ENCODE peak calls at places on chromosomes 13 and 19, in four cellular contexts. One of them, this sample, is unnamed.

GRCh38 chr19:42097461-42097860 is 21.5 kb downstream of the ZNF574 start:
- DNase-seq in stomach: no peak
- DNase-seq in mammary epithelial cell: no peak
- DNase-seq in endodermal cell: no peak
- DNase-seq in this sample: no peak

GRCh38 chr13:53758946-53759345 is 730.3 kb downstream of the OLFM4 start:
- DNase-seq in endodermal cell: no peak
- DNase-seq in stomach: no peak
- DNase-seq in mammary epithelial cell: no peak
- DNase-seq in this sample: no peak

GRCh38 chr13:40665754-40666057 is 735 bp downstream of the FOXO1 start:
- DNase-seq in stomach: no peak
- DNase-seq in mammary epithelial cell: no peak
- DNase-seq in endodermal cell: no peak
- DNase-seq in this sample: no peak

GRCh38 chr13:95354680-95355487 is 53.6 kb upstream of the ABCC4 start:
- DNase-seq in endodermal cell: no peak
- DNase-seq in stomach: peak; percentile 28
- DNase-seq in mammary epithelial cell: no peak
- DNase-seq in this sample: no peak

GRCh38 chr13:31172535-31172934 is 10.8 kb upstream of the HSPH1 start:
- DNase-seq in endodermal cell: no peak
- DNase-seq in mammary epithelial cell: peak; percentile 90
- DNase-seq in stomach: no peak
- DNase-seq in this sample: peak; percentile 96

GRCh38 chr19:1267441-1268391 is 1.4 kb upstream of the CIRBP start:
- DNase-seq in mammary epithelial cell: no peak
- DNase-seq in stomach: no peak
- DNase-seq in endodermal cell: peak; percentile 70
- DNase-seq in this sample: no peak

GRCh38 chr13:71714802-71715375 is 152.1 kb downstream of the DACH1 start:
- DNase-seq in mammary epithelial cell: no peak
- DNase-seq in stomach: no peak
- DNase-seq in endodermal cell: no peak
- DNase-seq in this sample: no peak

GRCh38 chr19:38394488-38394887 is 6.0 kb downstream of the SPRED3 start:
- DNase-seq in endodermal cell: peak; percentile 98
- DNase-seq in mammary epithelial cell: no peak
- DNase-seq in stomach: no peak
- DNase-seq in this sample: no peak

GRCh38 chr19:40920300-40921004 is 38.4 kb upstream of the CYP2A7 start:
- DNase-seq in endodermal cell: no peak
- DNase-seq in mammary epithelial cell: no peak
- DNase-seq in stomach: no peak
- DNase-seq in this sample: no peak

GRCh38 chr19:38730731-38731589 is 13.3 kb downstream of the CAPN12 start:
- DNase-seq in mammary epithelial cell: no peak
- DNase-seq in endodermal cell: peak; percentile 46
- DNase-seq in stomach: no peak
- DNase-seq in this sample: no peak

GRCh38 chr19:13160557-13160956 is 10.3 kb downstream of the IER2 start:
- DNase-seq in stomach: no peak
- DNase-seq in endodermal cell: no peak
- DNase-seq in mammary epithelial cell: peak; percentile 27
- DNase-seq in this sample: no peak

GRCh38 chr13:20141238-20142018 is 19.4 kb downstream of the GJA3 start:
- DNase-seq in endodermal cell: peak; percentile 24
- DNase-seq in stomach: no peak
- DNase-seq in mammary epithelial cell: no peak
- DNase-seq in this sample: no peak

GRCh38 chr19:13212759-13213330 is 62.6 kb downstream of the IER2 start:
- DNase-seq in stomach: peak; percentile 75
- DNase-seq in mammary epithelial cell: peak; percentile 33
- DNase-seq in endodermal cell: peak; percentile 91
- DNase-seq in this sample: peak; percentile 42

GRCh38 chr19:39704181-39705044 is at the start of gene LGALS14:
- DNase-seq in stomach: no peak
- DNase-seq in mammary epithelial cell: no peak
- DNase-seq in endodermal cell: no peak
- DNase-seq in this sample: no peak

GRCh38 chr19:47509973-47510372 is 4.9 kb downstream of the NAPA start:
- DNase-seq in mammary epithelial cell: peak; percentile 61
- DNase-seq in stomach: peak; percentile 67
- DNase-seq in endodermal cell: no peak
- DNase-seq in this sample: peak; percentile 31

GRCh38 chr13:23643828-23644419 is 73.7 kb downstream of the TNFRSF19 start:
- DNase-seq in endodermal cell: no peak
- DNase-seq in mammary epithelial cell: no peak
- DNase-seq in stomach: no peak
- DNase-seq in this sample: peak; percentile 48

GRCh38 chr19:44925114-44925891 is 10.9 kb downstream of the APOC1 start:
- DNase-seq in mammary epithelial cell: no peak
- DNase-seq in stomach: peak; percentile 52
- DNase-seq in endodermal cell: no peak
- DNase-seq in this sample: no peak

GRCh38 chr13:22703601-22704209 is 477.1 kb upstream of the SGCG start:
- DNase-seq in mammary epithelial cell: peak; percentile 1
- DNase-seq in endodermal cell: no peak
- DNase-seq in stomach: no peak
- DNase-seq in this sample: peak; percentile 4

GRCh38 chr19:4688587-4688986 is 18.4 kb upstream of the MYDGF start:
- DNase-seq in stomach: no peak
- DNase-seq in endodermal cell: no peak
- DNase-seq in mammary epithelial cell: no peak
- DNase-seq in this sample: no peak

GRCh38 chr13:114068723-114069322 is 63.6 kb downstream of the RASA3 start:
- DNase-seq in mammary epithelial cell: no peak
- DNase-seq in stomach: no peak
- DNase-seq in endodermal cell: no peak
- DNase-seq in this sample: no peak

GRCh38 chr19:30171138-30171635 is 201.0 kb upstream of the ZNF536 start:
- DNase-seq in stomach: no peak
- DNase-seq in endodermal cell: no peak
- DNase-seq in mammary epithelial cell: no peak
- DNase-seq in this sample: no peak

GRCh38 chr13:95571941-95572340 is 19.4 kb downstream of the CLDN10 start:
- DNase-seq in stomach: no peak
- DNase-seq in endodermal cell: no peak
- DNase-seq in mammary epithelial cell: no peak
- DNase-seq in this sample: no peak

GRCh38 chr19:2083174-2083854 is 12.8 kb downstream of the MOB3A start:
- DNase-seq in stomach: no peak
- DNase-seq in mammary epithelial cell: no peak
- DNase-seq in endodermal cell: no peak
- DNase-seq in this sample: no peak

GRCh38 chr19:31478241-31478640 is 129.0 kb upstream of the TSHZ3 start:
- DNase-seq in mammary epithelial cell: no peak
- DNase-seq in endodermal cell: no peak
- DNase-seq in stomach: no peak
- DNase-seq in this sample: no peak

GRCh38 chr19:34402074-34402600 is 2.1 kb upstream of the PDCD2L start:
- DNase-seq in endodermal cell: no peak
- DNase-seq in mammary epithelial cell: no peak
- DNase-seq in stomach: peak; percentile 32
- DNase-seq in this sample: no peak

GRCh38 chr19:40933025-40933424 is 51.0 kb upstream of the CYP2A7 start:
- DNase-seq in mammary epithelial cell: no peak
- DNase-seq in endodermal cell: peak; percentile 73
- DNase-seq in stomach: no peak
- DNase-seq in this sample: no peak

GRCh38 chr13:111516712-111517640 is 196.5 kb downstream of the TEX29 start:
- DNase-seq in mammary epithelial cell: no peak
- DNase-seq in endodermal cell: peak; percentile 61
- DNase-seq in stomach: no peak
- DNase-seq in this sample: no peak

GRCh38 chr19:14650161-14650560 is 24.5 kb downstream of the ADGRE3 start:
- DNase-seq in mammary epithelial cell: no peak
- DNase-seq in stomach: no peak
- DNase-seq in endodermal cell: no peak
- DNase-seq in this sample: no peak

GRCh38 chr19:17777840-17778620 is 16.9 kb upstream of the B3GNT3 start:
- DNase-seq in mammary epithelial cell: no peak
- DNase-seq in stomach: peak; percentile 79
- DNase-seq in endodermal cell: peak; percentile 99
- DNase-seq in this sample: no peak
- H3K27ac ChIP-seq in mammary epithelial cell: no peak overlapping the region
- H3K27ac ChIP-seq in stomach: no peak overlapping the region
- H3K27ac ChIP-seq in endodermal cell: no peak overlapping the region
- H3K27ac ChIP-seq in this sample: no peak overlapping the region

GRCh38 chr13:109747524-109747923 is 38.9 kb downstream of the IRS2 start:
- DNase-seq in endodermal cell: peak; percentile 38
- DNase-seq in stomach: no peak
- DNase-seq in mammary epithelial cell: no peak
- DNase-seq in this sample: no peak
- TF ChIP-seq CTCF in endodermal cell: peak; percentile 37
- TF ChIP-seq CTCF in stomach: no peak
- TF ChIP-seq CTCF in mammary epithelial cell: no peak
- TF ChIP-seq CTCF in this sample: peak; percentile 24

GRCh38 chr13:84896128-84896527 is 903.1 kb downstream of the SLITRK6 start:
- DNase-seq in endodermal cell: peak; percentile 79
- DNase-seq in stomach: no peak
- DNase-seq in mammary epithelial cell: peak; percentile 42
- DNase-seq in this sample: peak; percentile 14
- H3K27ac ChIP-seq in endodermal cell: no peak overlapping the region
- H3K27ac ChIP-seq in stomach: no peak overlapping the region
- H3K27ac ChIP-seq in mammary epithelial cell: no peak overlapping the region
- H3K27ac ChIP-seq in this sample: no peak overlapping the region

GRCh38 chr19:8340341-8341096 is 2.5 kb downstream of the KANK3 start:
- DNase-seq in stomach: peak; percentile 37
- DNase-seq in mammary epithelial cell: no peak
- DNase-seq in endodermal cell: peak; percentile 82
- DNase-seq in this sample: no peak
- TF ChIP-seq CTCF in stomach: no peak
- TF ChIP-seq CTCF in mammary epithelial cell: no peak
- TF ChIP-seq CTCF in endodermal cell: peak; percentile 58
- TF ChIP-seq CTCF in this sample: no peak

GRCh38 chr19:3632098-3632497 is 5.5 kb upstream of the CACTIN start:
- DNase-seq in stomach: no peak
- DNase-seq in mammary epithelial cell: no peak
- DNase-seq in endodermal cell: no peak
- DNase-seq in this sample: no peak

GRCh38 chr19:3631053-3631861 is 4.7 kb upstream of the CACTIN start:
- DNase-seq in mammary epithelial cell: no peak
- DNase-seq in endodermal cell: no peak
- DNase-seq in stomach: no peak
- DNase-seq in this sample: no peak

GRCh38 chr19:3632739-3633558 is 6.4 kb upstream of the CACTIN start:
- DNase-seq in mammary epithelial cell: no peak
- DNase-seq in stomach: no peak
- DNase-seq in endodermal cell: no peak
- DNase-seq in this sample: no peak

GRCh38 chr19:3634496-3635045 is 8.0 kb upstream of the CACTIN start:
- DNase-seq in stomach: no peak
- DNase-seq in endodermal cell: no peak
- DNase-seq in mammary epithelial cell: no peak
- DNase-seq in this sample: no peak

GRCh38 chr19:3633559-3633988 is 7.0 kb upstream of the CACTIN start:
- DNase-seq in stomach: no peak
- DNase-seq in endodermal cell: no peak
- DNase-seq in mammary epithelial cell: no peak
- DNase-seq in this sample: no peak
- H3K27ac ChIP-seq in stomach: no peak overlapping the region
- H3K27ac ChIP-seq in endodermal cell: no peak overlapping the region
- H3K27ac ChIP-seq in mammary epithelial cell: no peak overlapping the region
- H3K27ac ChIP-seq in this sample: no peak overlapping the region

GRCh38 chr13:55298201-55298600 is 1842.5 kb upstream of the PRR20A start:
- DNase-seq in mammary epithelial cell: no peak
- DNase-seq in endodermal cell: no peak
- DNase-seq in stomach: no peak
- DNase-seq in this sample: no peak
- TF ChIP-seq CTCF in mammary epithelial cell: no peak
- TF ChIP-seq CTCF in endodermal cell: peak; percentile 40
- TF ChIP-seq CTCF in stomach: no peak
- TF ChIP-seq CTCF in this sample: no peak

This sample was measured in foreskin keratinocyte.